ENCODE peak calls at places on chromosomes 6 and 20, in ten cellular contexts. D is HEK293T, Z is AG08396, R is RCC 7860, N is HFFc6, J is endothelial cell of umbilical vein, L is SK-MEL-5, C is kidney epithelial cell, Y is mammary epithelial cell, W is mucosa of descending colon. K is an unnamed sample.

GRCh38 chr6:21804941-21805610 is 211.5 kb downstream of the SOX4 start:
- DNase-seq in Y (no peak), Z (no peak), J (no peak), C (no peak), D (no peak), N (no peak), R (no peak), W (no peak), L (no peak), K (no peak)

GRCh38 chr20:13205402-13205801 is 15.7 kb upstream of the ISM1 start:
- DNase-seq in W (no peak), D (no peak), Z (no peak), J (no peak), C (no peak), N (no peak), R (no peak), L (peak), Y (peak), K (no peak)

GRCh38 chr6:34412054-34412453 is 13.8 kb downstream of the RPS10 start:
- DNase-seq in L (peak), C (no peak), J (no peak), N (no peak), D (no peak), W (no peak), Y (no peak), Z (no peak), R (no peak), K (no peak)

GRCh38 chr20:61328906-61329558 is 77.0 kb downstream of the CDH4 start:
- DNase-seq in Z (peak), C (no peak), R (no peak), Y (no peak), N (no peak), J (peak), L (peak), D (no peak), W (peak), K (no peak)

GRCh38 chr6:125346926-125347563 is 45.3 kb upstream of the HDDC2 start:
- DNase-seq in N (no peak), W (no peak), R (no peak), J (no peak), Z (no peak), D (no peak), Y (no peak), L (no peak), C (no peak), K (no peak)

GRCh38 chr6:95693108-95693507 is 115.8 kb downstream of the MANEA start:
- DNase-seq in D (no peak), N (no peak), L (peak), Z (no peak), J (no peak), W (no peak), Y (no peak), C (no peak), R (no peak), K (no peak)

GRCh38 chr6:40721252-40721936 is 134.2 kb upstream of the LRFN2 start:
- DNase-seq in W (no peak), C (no peak), Z (no peak), N (no peak), Y (no peak), D (no peak), J (no peak), L (no peak), R (no peak), K (no peak)

GRCh38 chr6:1311400-1312192 is at the start of gene FOXQ1:
- DNase-seq in Z (peak), R (no peak), N (peak), L (no peak), C (no peak), W (peak), D (peak), J (peak), Y (peak), K (peak)

GRCh38 chr6:23696946-23697345 is 429.1 kb upstream of the NRSN1 start:
- DNase-seq in J (no peak), N (no peak), D (no peak), C (no peak), W (no peak), Z (no peak), Y (no peak), L (no peak), R (no peak), K (no peak)

GRCh38 chr6:108610270-108610839 is 49.6 kb downstream of the FOXO3 start:
- DNase-seq in D (no peak), C (no peak), Y (no peak), R (no peak), W (no peak), Z (no peak), J (no peak), L (peak), N (no peak), K (no peak)

GRCh38 chr6:135423649-135424128 is 73.9 kb downstream of the AHI1 start:
- DNase-seq in Z (peak), D (peak), W (no peak), Y (peak), R (peak), N (peak), L (peak), J (peak), C (peak), K (no peak)

GRCh38 chr20:63362426-63363009 is 1.4 kb upstream of the CHRNA4 start:
- DNase-seq in J (no peak), Z (no peak), Y (no peak), L (no peak), C (no peak), D (no peak), N (no peak), W (no peak), R (no peak), K (no peak)

GRCh38 chr6:122511193-122511924 is 39.8 kb upstream of the SERINC1 start:
- DNase-seq in N (no peak), Z (no peak), W (no peak), D (no peak), R (no peak), J (no peak), Y (no peak), L (no peak), C (no peak), K (no peak)

GRCh38 chr6:166786704-166787293 is 159.7 kb upstream of the RPS6KA2 start:
- DNase-seq in Y (peak), R (peak), D (peak), L (peak), J (peak), C (peak), Z (peak), N (peak), W (no peak), K (no peak)

GRCh38 chr20:45890077-45890996 is 671 bp downstream of the NEURL2 start:
- DNase-seq in L (peak), J (peak), Y (no peak), W (peak), N (peak), D (no peak), R (no peak), Z (peak), C (no peak), K (peak)

GRCh38 chr20:26208296-26209091 is 511.8 kb upstream of the ZNF337 start:
- DNase-seq in Y (peak), C (no peak), N (no peak), W (peak), L (no peak), D (peak), J (no peak), R (no peak), Z (peak), K (no peak)

GRCh38 chr6:6631526-6632276 is 43.2 kb downstream of the LY86 start:
- DNase-seq in Z (no peak), L (no peak), N (no peak), C (no peak), W (no peak), Y (no peak), D (no peak), R (no peak), J (no peak), K (no peak)

GRCh38 chr6:42443312-42444075 is 8.2 kb downstream of the TRERF1 start:
- DNase-seq in Y (no peak), R (no peak), W (no peak), C (no peak), N (no peak), L (no peak), Z (no peak), D (no peak), J (no peak), K (no peak)

GRCh38 chr6:84798257-84798656 is 33.9 kb upstream of the TBX18 start:
- DNase-seq in J (peak), C (no peak), Z (no peak), N (no peak), D (no peak), L (no peak), R (no peak), Y (no peak), W (no peak), K (no peak)

GRCh38 chr6:131199568-131200272 is 64.5 kb downstream of the AKAP7 start:
- DNase-seq in Y (peak), N (peak), Z (peak), J (peak), C (peak), R (peak), L (peak), D (peak), W (peak), K (peak)

GRCh38 chr6:53986165-53986720 is 125.0 kb upstream of the MLIP start:
- DNase-seq in W (no peak), L (peak), Z (peak), J (peak), N (peak), R (peak), Y (peak), C (no peak), D (peak), K (peak)

GRCh38 chr20:11275740-11276139 is 601.9 kb upstream of the JAG1 start:
- DNase-seq in L (no peak), Z (no peak), N (no peak), Y (no peak), C (no peak), W (no peak), J (no peak), D (no peak), R (no peak), K (no peak)

GRCh38 chr6:68778356-68779020 is 143.4 kb downstream of the ADGRB3 start:
- DNase-seq in Z (peak), W (no peak), N (no peak), D (peak), L (peak), C (no peak), J (no peak), R (no peak), Y (no peak), K (no peak)

GRCh38 chr6:45964300-45964699 is 51.4 kb downstream of the CLIC5 start:
- DNase-seq in Z (no peak), Y (no peak), N (no peak), W (no peak), D (no peak), C (no peak), L (no peak), J (no peak), R (no peak), K (no peak)

GRCh38 chr6:36563237-36563927 is 16.1 kb upstream of the STK38 start:
- DNase-seq in Z (no peak), W (no peak), J (no peak), Y (no peak), D (no peak), L (no peak), C (no peak), N (no peak), R (no peak), K (no peak)

GRCh38 chr20:19815553-19815991 is 57.5 kb downstream of the RIN2 start:
- DNase-seq in N (peak), Y (peak), D (no peak), R (peak), W (no peak), Z (peak), L (peak), C (peak), J (peak), K (peak)

GRCh38 chr6:150503041-150503440 is 96.6 kb upstream of the PLEKHG1 start:
- DNase-seq in W (no peak), R (no peak), N (no peak), Z (no peak), D (no peak), Y (no peak), J (no peak), C (no peak), L (no peak), K (no peak)

GRCh38 chr6:154805288-154805911 is 72.2 kb downstream of the SCAF8 start:
- DNase-seq in Y (peak), Z (peak), C (no peak), L (peak), D (peak), N (peak), W (no peak), R (no peak), J (peak), K (no peak)

GRCh38 chr6:42779521-42779920 is 2.3 kb upstream of the BICRAL start:
- DNase-seq in Z (no peak), W (no peak), J (no peak), Y (no peak), R (no peak), N (no peak), D (no peak), C (no peak), L (no peak), K (no peak)

GRCh38 chr6:62150048-62150663 is 135.9 kb downstream of the KHDRBS2 start:
- DNase-seq in J (no peak), N (peak), L (peak), R (peak), Y (peak), Z (peak), D (peak), W (no peak), C (peak), K (no peak)